ENCODE peak calls at places on chromosomes 13 and 19, in four cellular contexts. Z, K, S and I are unnamed samples.

GRCh38 chr19:6572217-6572616 is 18.7 kb downstream of the CD70 start:
- DNase-seq in Z (no peak), K (no peak), S (no peak), I (no peak)

GRCh38 chr19:29760752-29761502 is 45.9 kb upstream of the C19orf12 start:
- DNase-seq in Z (no peak), K (no peak), S (no peak), I (no peak)

GRCh38 chr19:28710278-28710677 is 502.7 kb downstream of the UQCRFS1 start:
- DNase-seq in Z (no peak), K (no peak), S (no peak), I (peak)

GRCh38 chr13:40672310-40673060 is 6.0 kb upstream of the FOXO1 start:
- DNase-seq in Z (peak), K (no peak), S (no peak), I (no peak)

GRCh38 chr19:40689339-40690049 is 957 bp downstream of the NUMBL start:
- DNase-seq in Z (peak), K (no peak), S (no peak), I (no peak)

GRCh38 chr13:106714271-106714670 is 146.3 kb upstream of the ARGLU1 start:
- DNase-seq in Z (no peak), K (no peak), S (no peak), I (no peak)

GRCh38 chr19:16205205-16206045 is 7.7 kb downstream of the AP1M1 start:
- DNase-seq in Z (no peak), K (no peak), S (no peak), I (no peak)

GRCh38 chr13:101785858-101786257 is 333.4 kb downstream of the ITGBL1 start:
- DNase-seq in Z (peak), K (no peak), S (no peak), I (no peak)

GRCh38 chr19:6668696-6669095 is 1.3 kb downstream of the TNFSF14 start:
- DNase-seq in Z (no peak), K (no peak), S (no peak), I (no peak)

GRCh38 chr13:114328034-114328433 is 13.7 kb downstream of the CHAMP1 start:
- DNase-seq in Z (no peak), K (no peak), S (no peak), I (no peak)

GRCh38 chr19:20513179-20513934 is 52.2 kb downstream of the ZNF737 start:
- DNase-seq in Z (no peak), K (no peak), S (no peak), I (no peak)

GRCh38 chr13:62631614-62632013 is 1216.0 kb upstream of the PCDH20 start:
- DNase-seq in Z (no peak), K (no peak), S (no peak), I (no peak)

GRCh38 chr13:44710576-44710975 is 134.4 kb upstream of the TSC22D1 start:
- DNase-seq in Z (no peak), K (no peak), S (no peak), I (no peak)

GRCh38 chr19:39341122-39341719 is 1.0 kb upstream of the SAMD4B start:
- DNase-seq in Z (peak), K (no peak), S (peak), I (no peak)

GRCh38 chr19:28785961-28786360 is 427.0 kb downstream of the UQCRFS1 start:
- DNase-seq in Z (no peak), K (no peak), S (no peak), I (no peak)

GRCh38 chr13:23447927-23448326 is 14.4 kb upstream of the SACS start:
- DNase-seq in Z (no peak), K (no peak), S (no peak), I (no peak)

GRCh38 chr19:58554494-58555368 is at the start of gene CHMP2A:
- DNase-seq in Z (peak), K (peak), S (peak), I (no peak)

GRCh38 chr19:17209126-17210036 is 5.8 kb upstream of the USE1 start:
- DNase-seq in Z (peak), K (no peak), S (no peak), I (no peak)

GRCh38 chr19:4044927-4045557 is 21.7 kb downstream of the ZBTB7A start:
- DNase-seq in Z (no peak), K (peak), S (no peak), I (no peak)

GRCh38 chr13:51793570-51794273 is 10.2 kb downstream of the DHRS12 start:
- DNase-seq in Z (no peak), K (no peak), S (no peak), I (no peak)

GRCh38 chr13:110788778-110789177 is 75.3 kb downstream of the ING1 start:
- DNase-seq in Z (no peak), K (no peak), S (no peak), I (no peak)

GRCh38 chr13:92530364-92530763 is 696.2 kb upstream of the GPC6 start:
- DNase-seq in Z (no peak), K (no peak), S (no peak), I (no peak)
- TF ChIP-seq CTCF in Z (no peak), K (no peak), S (no peak), I (no peak)

GRCh38 chr19:22634450-22634827 is 315 bp downstream of the ZNF492 start:
- DNase-seq in Z (no peak), K (peak), S (no peak), I (no peak)
- H3K4me3 ChIP-seq in Z (no peak), K (peak), S (peak), I (peak)

GRCh38 chr19:35141627-35142401 is 1.2 kb upstream of the FXYD7 start:
- DNase-seq in Z (no peak), K (peak), S (peak), I (no peak)
- TF ChIP-seq CTCF in Z (no peak), K (no peak), S (no peak), I (no peak)

GRCh38 chr19:18929311-18929710 is 9.8 kb downstream of the DDX49 start:
- DNase-seq in Z (no peak), K (no peak), S (no peak), I (no peak)

GRCh38 chr19:18924684-18925213 is 5.2 kb downstream of the DDX49 start:
- DNase-seq in Z (no peak), K (no peak), S (no peak), I (no peak)

GRCh38 chr19:18932216-18932841 is 8.7 kb downstream of the HOMER3 start:
- DNase-seq in Z (peak), K (peak), S (peak), I (no peak)

GRCh38 chr19:18931316-18932162 is 9.5 kb downstream of the HOMER3 start:
- DNase-seq in Z (no peak), K (no peak), S (no peak), I (no peak)

DNA sequence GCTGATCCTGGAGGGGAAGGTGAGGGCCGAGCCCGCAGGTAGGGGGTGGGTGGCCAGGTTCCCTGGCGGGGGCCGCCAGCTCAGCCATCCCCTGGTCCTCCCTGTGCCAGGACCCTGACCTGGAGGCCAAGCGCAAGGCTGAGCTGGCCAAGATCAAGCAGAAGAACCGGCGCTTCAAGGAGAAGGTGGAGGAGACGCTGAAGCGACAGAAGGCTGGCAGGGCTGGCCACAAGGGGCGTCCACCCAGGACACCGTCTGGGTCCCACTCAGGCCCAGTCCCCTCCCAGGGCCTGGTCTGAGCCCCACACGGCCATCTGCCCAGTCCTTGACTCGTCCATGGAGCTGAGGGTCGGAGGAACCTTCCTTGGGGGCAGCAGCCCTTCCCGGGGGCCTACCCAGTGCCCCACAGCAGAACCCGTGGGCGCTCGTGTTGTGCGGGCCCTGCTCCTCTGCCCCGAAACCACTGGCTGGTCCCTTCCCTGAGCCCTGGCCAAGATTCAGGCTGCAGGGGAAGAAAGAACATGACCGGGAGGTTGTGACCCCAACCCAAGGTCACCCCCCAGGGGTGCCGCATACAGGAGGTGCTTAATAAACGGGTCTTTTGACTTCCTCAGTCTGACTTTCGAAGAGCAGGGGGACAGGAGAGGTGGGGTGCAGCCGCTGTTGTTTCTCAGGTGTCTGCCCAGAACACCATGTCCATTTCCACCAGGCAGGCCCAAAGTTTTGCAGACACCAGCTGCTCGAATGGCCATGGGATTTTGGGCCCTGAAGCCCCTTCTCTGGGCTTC is 8.7 kb downstream of the DDX49 start:
- DNase-seq in Z (no peak), K (no peak), S (no peak), I (no peak)
- H3K4me3 ChIP-seq in Z (no peak), K (no peak), S (no peak), I (no peak)

GRCh38 chr13:97435297-97435682 is 1.3 kb downstream of the RAP2A start:
- DNase-seq in Z (no peak), K (no peak), S (no peak), I (no peak)

GRCh38 chr13:97432917-97433726 is 847 bp upstream of the RAP2A start:
- DNase-seq in Z (peak), K (peak), S (peak), I (peak)

GRCh38 chr13:97432232-97432916 is 1.6 kb upstream of the RAP2A start:
- DNase-seq in Z (no peak), K (no peak), S (no peak), I (no peak)

GRCh38 chr13:97434417-97435296 is 688 bp downstream of the RAP2A start:
- DNase-seq in Z (peak), K (peak), S (peak), I (no peak)

DNA sequence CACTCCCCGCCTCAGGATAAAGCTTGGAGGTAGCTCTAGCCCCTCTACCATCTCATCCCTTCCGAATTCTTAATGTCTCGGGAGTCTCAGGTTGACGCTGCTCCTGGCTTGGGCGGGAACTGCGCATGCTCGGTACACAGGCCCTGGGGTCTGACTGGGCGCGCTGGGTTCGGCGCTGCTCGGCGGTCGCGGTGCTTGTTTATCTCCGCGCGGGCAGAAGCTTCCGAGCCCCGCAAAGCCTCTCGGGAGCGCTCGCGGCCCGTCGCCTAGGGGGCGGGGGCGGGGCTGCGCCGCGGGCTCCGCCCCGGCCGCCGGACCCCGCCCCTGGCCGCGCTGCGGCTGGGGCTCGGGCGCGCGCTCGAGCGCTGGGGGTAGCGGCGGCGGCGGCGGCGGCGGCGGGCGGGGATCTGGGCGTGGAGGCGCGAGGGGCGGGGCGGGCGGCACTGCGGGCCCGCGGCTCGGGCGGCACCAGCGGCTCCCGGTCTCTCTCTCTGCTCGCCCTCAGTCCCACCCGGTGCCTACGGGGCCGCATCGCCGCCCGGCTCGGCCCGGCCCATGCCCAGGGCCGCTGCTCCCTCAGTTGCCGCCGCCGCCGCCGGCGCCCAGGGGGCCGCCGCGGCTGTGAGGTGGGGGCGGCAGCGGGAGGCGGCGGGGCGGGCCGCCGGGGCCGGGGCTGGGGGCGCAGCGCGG is at the start of gene RAP2A:
- DNase-seq in Z (peak), K (peak), S (peak), I (peak)
- TF ChIP-seq CTCF in Z (no peak), K (no peak), S (no peak), I (no peak)

DNA sequence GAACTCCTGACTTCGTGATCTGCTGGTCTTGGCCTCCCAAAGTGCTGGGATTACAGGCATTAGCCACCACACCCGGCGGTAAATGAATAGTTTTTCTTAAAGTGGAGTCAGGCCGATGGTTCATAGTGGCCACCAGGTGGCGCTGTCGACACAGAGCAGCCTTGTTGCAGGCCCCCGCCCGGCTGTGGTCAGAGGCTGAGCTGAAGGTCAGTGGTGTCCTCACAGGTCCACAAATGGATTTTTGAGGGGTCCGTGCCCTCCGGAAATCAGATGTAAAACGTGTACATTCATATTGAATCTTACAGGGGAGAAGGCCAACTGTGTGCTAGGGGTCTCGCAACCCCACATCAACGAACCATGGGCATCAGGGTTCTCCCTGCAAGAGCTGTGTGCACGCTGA is 13.4 kb upstream of the WDR18 start:
- DNase-seq in Z (peak), K (no peak), S (no peak), I (no peak)
- H3K4me3 ChIP-seq in Z (no peak), K (no peak), S (no peak), I (no peak)